ENCODE peak calls at places on chromosomes 1 and 21, in five cellular contexts. J is ovary, I is transverse colon, U is lower lobe of right lung, V is upper lobe of left lung. E is an unnamed sample.
A peak's percentile ranks its signal among the peaks of the same experiment; 100 is the strongest.

GRCh38 chr1:18288609-18289219 is 181.1 kb downstream of the IGSF21 start:
- DNase-seq in V (no peak), U (no peak), I (no peak), J (no peak), E (no peak)

GRCh38 chr1:228398741-228399461 is 7.7 kb downstream of the TRIM11 start:
- DNase-seq in I (no peak), J (no peak), V (no peak), U (no peak), E (no peak)

GRCh38 chr1:54884135-54884586 is 2.8 kb downstream of the DHCR24 start:
- DNase-seq in U (no peak), J (no peak), I (no peak), V (no peak), E (no peak)

GRCh38 chr1:198125995-198126758 is 30.6 kb upstream of the NEK7 start:
- DNase-seq in I (no peak), J (no peak), V (no peak), U (no peak), E (peak; percentile 42)

GRCh38 chr1:42928859-42929258 is 29.8 kb downstream of the SLC2A1 start:
- DNase-seq in U (no peak), I (no peak), V (no peak), J (no peak), E (no peak)

GRCh38 chr1:223525957-223526356 is 132.7 kb downstream of the CCDC185 start:
- DNase-seq in J (no peak), I (no peak), V (no peak), U (no peak), E (no peak)

GRCh38 chr1:244297616-244298015 is 154.1 kb downstream of the ADSS2 start:
- DNase-seq in J (no peak), U (no peak), V (no peak), I (no peak), E (no peak)

GRCh38 chr1:61852693-61853060 is 110.4 kb downstream of the PATJ start:
- DNase-seq in J (no peak), I (no peak), V (no peak), U (no peak), E (no peak)

GRCh38 chr21:36704958-36705678 is 6.2 kb downstream of the SIM2 start:
- DNase-seq in J (no peak), U (no peak), I (no peak), V (peak; percentile 17), E (no peak)

GRCh38 chr1:59544615-59545014 is 247.7 kb downstream of the FGGY start:
- DNase-seq in J (no peak), V (no peak), I (no peak), U (no peak), E (no peak)

GRCh38 chr1:23634840-23635642 is 56.6 kb upstream of the RPL11 start:
- DNase-seq in I (peak; percentile 69), U (no peak), V (peak; percentile 55), J (peak; percentile 65), E (peak; percentile 79)

GRCh38 chr1:19563336-19564097 is 78.2 kb upstream of the CAPZB start:
- DNase-seq in J (peak; percentile 78), I (peak; percentile 38), V (peak; percentile 27), U (peak; percentile 49), E (no peak)

GRCh38 chr1:8516278-8516777 is 198.4 kb downstream of the SLC45A1 start:
- DNase-seq in I (no peak), V (no peak), J (no peak), U (no peak), E (no peak)

DNA sequence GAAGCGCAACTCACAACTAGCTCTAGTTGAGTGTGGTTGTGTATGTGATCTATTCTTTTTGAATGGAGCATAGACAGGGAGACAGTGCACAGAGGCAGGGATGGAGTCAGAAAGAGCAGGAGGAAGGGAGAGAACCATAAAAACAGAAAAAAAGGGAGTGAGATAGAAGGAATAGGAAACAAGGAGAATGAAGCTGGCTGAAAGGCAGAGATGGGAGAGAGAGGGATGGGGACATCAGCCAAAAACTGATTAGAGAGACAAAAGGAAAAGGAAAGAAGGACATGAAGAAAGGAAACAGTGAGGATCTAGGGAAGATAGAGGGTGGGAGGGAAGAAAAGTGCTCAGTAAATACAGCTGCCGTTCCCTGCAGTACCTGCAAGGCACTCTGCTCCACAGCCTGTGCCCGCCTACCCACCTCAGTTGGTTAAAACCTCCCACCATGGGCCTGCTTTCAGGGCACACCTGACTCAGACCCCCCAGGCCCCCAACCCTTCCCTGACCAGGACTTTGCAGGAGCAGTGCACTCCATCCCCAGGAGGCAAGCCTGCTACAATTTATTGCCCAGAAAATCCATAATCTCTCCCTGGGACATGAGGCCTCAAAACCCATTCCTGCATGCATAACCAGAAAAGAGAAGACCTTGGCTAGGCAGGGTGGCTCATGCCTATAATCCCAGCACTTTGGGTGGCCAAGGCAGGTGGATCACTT is 385.2 kb upstream of the POU3F1 start:
- DNase-seq in I (no peak), J (no peak), V (no peak), U (no peak), E (no peak)
- H3K4me1 ChIP-seq in I (no peaks in the 10 kb centered on the region), J (no peaks in the 10 kb centered on the region), V (peaks cover 4% of the 10 kb centered on the region), U (no peaks in the 10 kb centered on the region), E (no peaks in the 10 kb centered on the region)

GRCh38 chr1:208212893-208213292 is 31.3 kb downstream of the PLXNA2 start:
- DNase-seq in I (no peak), J (no peak), V (no peak), U (no peak), E (no peak)
- H3K4me1 ChIP-seq in I (no peaks in the 10 kb centered on the region), J (peaks cover 9% of the 10 kb centered on the region), V (peaks cover 49% of the 10 kb centered on the region), U (peaks cover 76% of the 10 kb centered on the region), E (no peaks in the 10 kb centered on the region)

DNA sequence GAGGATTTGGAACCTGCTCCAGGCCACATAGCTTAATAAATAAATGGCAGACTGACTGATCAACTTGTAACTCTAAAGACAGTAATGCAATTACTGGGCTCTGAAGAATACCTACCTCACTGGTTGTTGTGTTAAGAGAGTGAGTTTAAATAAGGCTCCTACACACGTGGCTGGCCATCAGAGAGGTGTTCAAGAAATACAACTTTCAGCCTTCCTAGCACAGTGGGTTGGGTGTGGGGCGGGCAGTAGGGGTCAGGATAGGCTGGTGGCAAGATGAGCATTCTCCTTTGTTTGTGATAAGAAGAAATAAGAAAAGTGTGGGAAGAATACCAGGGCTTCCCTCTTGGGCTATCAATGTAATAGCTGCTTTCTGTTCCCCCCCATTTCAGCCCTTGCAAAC is 151.3 kb downstream of the DAB1 start:
- DNase-seq in U (no peak), I (no peak), J (no peak), V (no peak), E (no peak)
- H3K4me1 ChIP-seq in U (no peaks in the 10 kb centered on the region), I (no peaks in the 10 kb centered on the region), J (no peaks in the 10 kb centered on the region), V (no peaks in the 10 kb centered on the region), E (no peaks in the 10 kb centered on the region)

DNA sequence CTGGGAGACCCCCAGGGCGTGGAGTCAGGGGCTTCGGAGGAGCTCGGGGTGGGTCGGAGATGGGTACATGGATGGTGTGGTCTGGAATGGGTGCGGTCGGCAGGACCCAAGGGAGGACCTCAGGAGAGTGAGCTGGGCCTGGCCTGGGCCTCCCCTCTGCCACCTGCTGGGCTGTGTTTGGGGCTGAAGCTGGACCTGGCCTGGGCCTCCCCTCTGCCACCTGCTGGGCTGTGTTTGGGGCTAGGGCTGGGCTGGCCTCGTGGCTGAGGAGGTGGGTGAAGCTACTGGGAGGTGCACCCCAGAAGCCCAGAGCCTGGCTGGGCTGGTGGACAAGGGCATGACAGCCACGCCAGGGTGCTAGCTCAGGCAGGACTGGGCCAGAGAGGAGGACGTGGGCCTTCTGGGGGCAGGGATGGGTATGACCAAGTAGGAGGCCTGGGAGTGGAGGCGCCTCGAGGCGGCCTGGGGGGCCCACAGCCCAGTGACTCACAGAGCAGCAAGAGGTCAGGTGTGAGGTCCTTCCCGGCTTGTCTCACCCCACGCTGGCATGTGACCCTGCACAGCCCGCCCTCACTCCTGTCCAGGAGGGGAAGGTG is 14.5 kb downstream of the SAMD11 start:
- DNase-seq in U (no peak), V (peak; percentile 51), I (peak; percentile 57), J (no peak), E (no peak)
- H3K4me1 ChIP-seq in U (peaks cover 35% of the 10 kb centered on the region), V (peaks cover 47% of the 10 kb centered on the region), I (peaks cover 38% of the 10 kb centered on the region), J (peaks cover 24% of the 10 kb centered on the region), E (peaks cover 31% of the 10 kb centered on the region)

GRCh38 chr1:205804605-205805004 is 8.4 kb downstream of the SLC41A1 start:
- DNase-seq in I (no peak), V (no peak), U (no peak), J (no peak), E (no peak)
- H3K4me1 ChIP-seq in I (peaks cover 16% of the 10 kb centered on the region), V (peaks cover 44% of the 10 kb centered on the region), U (peaks cover 64% of the 10 kb centered on the region), J (peaks cover 18% of the 10 kb centered on the region), E (no peaks in the 10 kb centered on the region)

E was measured in HAP-1.